ENCODE peak calls at places on chromosomes 1 and 21, in nine cellular contexts. B is testis, W is cardiac muscle cell, P is heart left ventricle, T is heart right ventricle, R is spleen, G is brain microvascular endothelial cell, U is lung, D is GM23338. I is an unnamed sample.
A peak's percentile ranks its signal among the peaks of the same experiment; 100 is the strongest.

GRCh38 chr1:219967361-219967760 is 39.0 kb upstream of the SLC30A10 start:
- DNase-seq in B (no peak), W (no peak), P (no peak), T (no peak), R (no peak), G (no peak), U (no peak), D (no peak), I (no peak)

GRCh38 chr1:113021430-113022085 is 51.4 kb upstream of the LRIG2 start:
- DNase-seq in B (no peak), W (peak; percentile 68), P (no peak), T (no peak), R (no peak), G (no peak), U (no peak), D (no peak), I (no peak)

GRCh38 chr1:54800899-54801759 is at the start of gene TTC22:
- DNase-seq in B (no peak), W (no peak), P (no peak), T (no peak), R (peak; percentile 94), G (no peak), U (peak; percentile 72), D (peak; percentile 80), I (peak; percentile 49)

GRCh38 chr1:233432916-233433315 is 105.4 kb downstream of the MAP3K21 start:
- DNase-seq in B (no peak), W (no peak), P (no peak), T (no peak), R (no peak), G (no peak), U (no peak), D (no peak), I (no peak)

GRCh38 chr1:32928285-32928684 is 27.1 kb upstream of the TMEM54 start:
- DNase-seq in B (no peak), W (no peak), P (no peak), T (no peak), R (no peak), G (no peak), U (no peak), D (no peak), I (no peak)

GRCh38 chr1:92123868-92124267 is 43.7 kb downstream of the BTBD8 start:
- DNase-seq in B (no peak), W (peak; percentile 20), P (no peak), T (no peak), R (no peak), G (no peak), U (no peak), D (no peak), I (no peak)

GRCh38 chr1:24864409-24864808 is 65.7 kb downstream of the RUNX3 start:
- DNase-seq in B (no peak), W (no peak), P (no peak), T (no peak), R (no peak), G (no peak), U (peak; percentile 26), D (peak; percentile 40), I (no peak)

GRCh38 chr1:233064988-233065387 is 114.6 kb downstream of the NTPCR start:
- DNase-seq in B (no peak), W (no peak), P (no peak), T (no peak), R (no peak), G (no peak), U (no peak), D (no peak), I (no peak)

GRCh38 chr21:41820384-41821080 is 53.7 kb upstream of the RIPK4 start:
- DNase-seq in B (no peak), W (no peak), P (no peak), T (no peak), R (no peak), G (no peak), U (no peak), D (no peak), I (no peak)

GRCh38 chr1:3219005-3219724 is 150.2 kb downstream of the PRDM16 start:
- DNase-seq in B (peak; percentile 82), W (peak; percentile 64), P (peak; percentile 67), T (peak; percentile 81), R (no peak), G (peak; percentile 19), U (peak; percentile 73), D (no peak), I (no peak)

GRCh38 chr1:51327386-51327785 is 3.0 kb downstream of the TTC39A start:
- DNase-seq in B (no peak), W (peak; percentile 37), P (no peak), T (no peak), R (no peak), G (no peak), U (no peak), D (no peak), I (no peak)

GRCh38 chr1:232533328-232533727 is 96.6 kb downstream of the SIPA1L2 start:
- DNase-seq in B (no peak), W (no peak), P (no peak), T (no peak), R (no peak), G (no peak), U (no peak), D (no peak), I (no peak)

GRCh38 chr1:18901952-18902522 is 318 bp downstream of the ALDH4A1 start:
- DNase-seq in B (peak; percentile 33), W (peak; percentile 10), P (no peak), T (no peak), R (no peak), G (no peak), U (no peak), D (peak; percentile 35), I (no peak)

GRCh38 chr1:16984717-16985116 is 4.3 kb upstream of the MFAP2 start:
- DNase-seq in B (peak; percentile 74), W (peak; percentile 96), P (peak; percentile 62), T (peak; percentile 48), R (no peak), G (peak; percentile 59), U (peak; percentile 62), D (no peak), I (peak; percentile 43)

GRCh38 chr21:28324690-28325089 is 668.0 kb downstream of the LTN1 start:
- DNase-seq in B (no peak), W (no peak), P (no peak), T (no peak), R (no peak), G (no peak), U (no peak), D (no peak), I (no peak)

GRCh38 chr1:221858758-221859157 is 116.9 kb upstream of the DUSP10 start:
- DNase-seq in B (no peak), W (peak; percentile 30), P (no peak), T (no peak), R (no peak), G (peak; percentile 70), U (no peak), D (no peak), I (no peak)

GRCh38 chr1:71307451-71307850 is 226.6 kb upstream of the ZRANB2 start:
- DNase-seq in B (no peak), W (peak; percentile 74), P (no peak), T (no peak), R (no peak), G (no peak), U (no peak), D (peak; percentile 14), I (no peak)

DNA sequence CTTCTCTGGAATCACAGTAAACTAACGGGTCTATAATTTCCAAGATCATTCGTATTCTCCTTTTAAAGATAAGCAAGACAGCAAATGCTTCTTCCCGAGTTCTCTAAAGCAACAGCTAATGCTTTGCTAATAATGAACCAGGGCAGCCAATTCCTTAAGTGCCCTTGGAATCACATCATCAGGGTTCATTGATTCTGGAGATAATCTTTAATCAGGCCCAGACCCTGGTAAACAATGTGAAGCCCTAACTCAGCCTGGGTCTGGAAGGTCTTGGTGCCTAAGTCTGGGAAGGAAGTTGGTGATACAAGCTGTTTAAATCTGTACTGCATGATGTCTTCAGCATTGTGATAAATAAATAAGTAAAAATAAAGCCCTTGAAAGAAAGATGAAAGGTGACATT is 18.4 kb downstream of the ERI3 start:
- DNase-seq in B (no peak), W (no peak), P (no peak), T (no peak), R (no peak), G (no peak), U (no peak), D (no peak), I (no peak)
- H3K36me3 ChIP-seq in B (no peaks in the 10 kb centered on the region), W (peaks cover 20% of the 10 kb centered on the region), P (peaks cover 68% of the 10 kb centered on the region), T (peaks cover 65% of the 10 kb centered on the region), R (no peaks in the 10 kb centered on the region), G (peaks cover 25% of the 10 kb centered on the region), U (peaks cover 11% of the 10 kb centered on the region), D (peaks cover 14% of the 10 kb centered on the region), I (no peaks in the 10 kb centered on the region)

GRCh38 chr1:235122348-235122747 is 6.3 kb downstream of the TOMM20 start:
- DNase-seq in B (no peak), W (no peak), P (no peak), T (no peak), R (no peak), G (no peak), U (no peak), D (no peak), I (no peak)
- H3K27ac ChIP-seq in B (no peak overlapping the region), W (no peak overlapping the region), P (no peak overlapping the region), T (no peak overlapping the region), R (no peak overlapping the region), G (no peak overlapping the region), U (no peak overlapping the region), D (no peak overlapping the region), I (no peak overlapping the region)

GRCh38 chr1:205191127-205191577 is 20.4 kb downstream of the DSTYK start:
- DNase-seq in B (peak; percentile 41), W (peak; percentile 44), P (no peak), T (no peak), R (no peak), G (no peak), U (no peak), D (no peak), I (peak; percentile 67)
- H3K36me3 ChIP-seq in B (no peaks in the 10 kb centered on the region), W (peaks cover 4% of the 10 kb centered on the region), P (peaks cover 13% of the 10 kb centered on the region), T (peaks cover 13% of the 10 kb centered on the region), R (no peaks in the 10 kb centered on the region), G (no peaks in the 10 kb centered on the region), U (peaks cover 5% of the 10 kb centered on the region), D (no peaks in the 10 kb centered on the region), I (peaks cover 12% of the 10 kb centered on the region)

DNA sequence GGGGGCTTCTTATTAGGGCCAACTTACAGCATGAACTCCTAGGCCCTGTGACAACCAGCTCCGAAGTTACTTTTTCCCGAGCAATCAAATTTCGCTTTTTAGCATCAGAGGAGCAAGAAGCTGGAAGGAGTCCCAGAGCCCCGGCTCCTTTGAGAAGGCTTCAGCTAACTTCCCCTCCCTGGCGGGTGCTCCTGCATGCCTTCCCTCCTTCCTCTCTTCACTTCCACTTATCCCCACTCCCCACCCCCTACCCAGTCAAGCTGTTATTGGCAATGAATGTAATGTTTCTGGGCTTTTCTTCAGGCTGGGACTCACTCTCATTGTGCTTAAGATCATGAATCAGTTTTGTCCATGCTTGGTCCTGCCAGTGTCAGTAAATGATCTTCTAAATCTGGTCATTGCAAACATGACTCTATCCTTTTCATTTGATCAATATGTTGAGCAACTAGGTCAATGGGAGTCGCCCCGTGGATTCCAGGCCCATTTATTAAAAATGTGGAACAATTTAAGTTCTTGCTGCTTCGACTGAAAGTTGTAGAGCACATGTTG is 94.5 kb upstream of the TSPAN2 start:
- DNase-seq in B (peak; percentile 53), W (no peak), P (no peak), T (peak; percentile 23), R (no peak), G (no peak), U (no peak), D (no peak), I (no peak)
- H3K27ac ChIP-seq in B (no peak overlapping the region), W (peak overlapping the region; percentile 14), P (peak overlapping the region; percentile 87), T (peak overlapping the region; percentile 86), R (peak overlapping the region; percentile 5), G (no peak overlapping the region), U (peak overlapping the region; percentile 90), D (no peak overlapping the region), I (no peak overlapping the region)